ENCODE peak calls at places on chromosomes 12 and 14, in five cellular contexts. Q is pancreas, X is adrenal gland, G is NB4, H is esophagus squamous epithelium. C is an unnamed sample.

GRCh38 chr14:74425525-74426201 is 347 bp downstream of the SYNDIG1L start:
- DNase-seq in Q (peak), H (no peak), X (peak), G (peak), C (peak)

GRCh38 chr12:29066061-29066588 is 83.0 kb upstream of the FAR2 start:
- DNase-seq in X (peak), G (peak), Q (no peak), H (no peak), C (peak)

GRCh38 chr14:98120831-98121464 is 1151.0 kb downstream of the BCL11B start:
- DNase-seq in X (peak), Q (no peak), G (no peak), H (no peak), C (peak)

GRCh38 chr12:104064031-104064841 is at the start of gene HCFC2:
- DNase-seq in X (peak), H (peak), G (peak), Q (peak), C (peak)

GRCh38 chr12:48956279-48957140 is 777 bp downstream of the ARF3 start:
- DNase-seq in G (peak), X (peak), Q (peak), H (no peak), C (peak)

GRCh38 chr14:96903444-96904023 is 106.4 kb downstream of the VRK1 start:
- DNase-seq in Q (no peak), H (no peak), X (no peak), G (no peak), C (no peak)

GRCh38 chr12:19799216-19799615 is 359.9 kb downstream of the AEBP2 start:
- DNase-seq in Q (no peak), H (no peak), G (no peak), X (no peak), C (no peak)

GRCh38 chr12:80643961-80644360 is 63.5 kb upstream of the MYF6 start:
- DNase-seq in G (no peak), X (no peak), Q (no peak), H (no peak), C (no peak)

GRCh38 chr12:103785243-103786031 is 55.6 kb downstream of the NT5DC3 start:
- DNase-seq in Q (no peak), G (no peak), H (no peak), X (peak), C (no peak)

GRCh38 chr12:116490481-116490880 is 68.7 kb upstream of the MAP1LC3B2 start:
- DNase-seq in X (no peak), Q (no peak), G (peak), H (no peak), C (no peak)

GRCh38 chr12:41661141-41661540 is 473.0 kb downstream of the PDZRN4 start:
- DNase-seq in Q (no peak), X (no peak), G (no peak), H (no peak), C (no peak)

GRCh38 chr12:22029991-22030390 is 16.0 kb upstream of the CMAS start:
- DNase-seq in H (no peak), G (no peak), X (peak), Q (no peak), C (no peak)

GRCh38 chr14:58760121-58760520 is 122.4 kb downstream of the DACT1 start:
- DNase-seq in H (no peak), X (no peak), Q (no peak), G (no peak), C (no peak)

GRCh38 chr12:85279449-85280137 is 427 bp upstream of the ALX1 start:
- DNase-seq in Q (no peak), G (no peak), H (no peak), X (no peak), C (no peak)

DNA sequence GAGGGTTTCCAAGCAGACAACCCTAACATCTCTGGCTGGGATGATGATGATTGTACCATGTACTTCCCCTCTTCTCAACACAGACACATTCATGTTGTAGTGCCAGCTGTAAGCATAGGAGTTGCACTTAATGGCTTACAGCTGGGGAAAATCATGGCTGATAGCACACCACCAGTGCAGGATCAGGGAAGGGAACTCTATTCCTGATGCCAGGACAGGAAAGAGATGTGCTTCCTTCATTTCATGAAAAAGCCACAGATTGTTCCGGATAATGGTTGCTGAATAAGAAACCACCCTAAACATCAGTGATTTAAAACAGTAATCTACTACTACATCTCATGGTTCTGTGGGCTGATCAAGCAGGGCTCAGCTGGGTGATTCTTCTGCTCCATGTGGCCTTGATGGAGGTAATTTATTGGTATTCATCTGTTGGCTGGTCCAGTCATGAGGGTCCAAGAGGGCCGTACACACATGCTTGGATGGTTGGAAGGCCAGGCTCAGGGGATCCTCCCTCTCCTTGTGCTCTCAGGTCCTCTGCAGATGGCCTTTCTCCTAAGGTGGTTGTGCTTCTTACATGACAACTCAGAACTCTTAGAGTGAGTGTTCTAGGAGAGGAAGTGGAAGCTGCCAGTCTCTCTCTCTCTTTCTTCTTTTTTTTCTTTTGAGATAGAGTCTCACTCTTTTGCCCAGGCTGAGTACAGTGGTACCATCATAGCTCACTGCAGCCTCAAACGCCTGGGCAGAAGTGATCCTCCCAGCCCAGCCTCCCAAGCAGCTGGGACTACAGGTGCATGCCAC is 16.5 kb downstream of the TRAF3 start:
- DNase-seq in H (no peak), Q (no peak), G (no peak), X (no peak), C (no peak)
- TF ChIP-seq CTCF in H (no peak), Q (no peak), G (no peak), X (no peak), C (no peak)

GRCh38 chr14:24679248-24680085 is 45.5 kb upstream of the GZMB start:
- DNase-seq in X (no peak), G (no peak), H (no peak), Q (no peak), C (no peak)
- TF ChIP-seq CTCF in X (no peak), G (no peak), H (no peak), Q (no peak), C (no peak)

GRCh38 chr12:3700861-3701260 is 52.0 kb downstream of the CRACR2A start:
- DNase-seq in Q (no peak), G (no peak), H (no peak), X (no peak), C (no peak)

GRCh38 chr12:3692616-3693365 is 60.1 kb downstream of the CRACR2A start:
- DNase-seq in X (no peak), Q (no peak), G (no peak), H (no peak), C (no peak)

GRCh38 chr12:3697311-3697870 is 55.5 kb downstream of the CRACR2A start:
- DNase-seq in X (no peak), Q (no peak), G (no peak), H (no peak), C (no peak)

GRCh38 chr12:3694673-3695072 is 58.2 kb downstream of the CRACR2A start:
- DNase-seq in X (no peak), Q (no peak), G (no peak), H (no peak), C (no peak)

DNA sequence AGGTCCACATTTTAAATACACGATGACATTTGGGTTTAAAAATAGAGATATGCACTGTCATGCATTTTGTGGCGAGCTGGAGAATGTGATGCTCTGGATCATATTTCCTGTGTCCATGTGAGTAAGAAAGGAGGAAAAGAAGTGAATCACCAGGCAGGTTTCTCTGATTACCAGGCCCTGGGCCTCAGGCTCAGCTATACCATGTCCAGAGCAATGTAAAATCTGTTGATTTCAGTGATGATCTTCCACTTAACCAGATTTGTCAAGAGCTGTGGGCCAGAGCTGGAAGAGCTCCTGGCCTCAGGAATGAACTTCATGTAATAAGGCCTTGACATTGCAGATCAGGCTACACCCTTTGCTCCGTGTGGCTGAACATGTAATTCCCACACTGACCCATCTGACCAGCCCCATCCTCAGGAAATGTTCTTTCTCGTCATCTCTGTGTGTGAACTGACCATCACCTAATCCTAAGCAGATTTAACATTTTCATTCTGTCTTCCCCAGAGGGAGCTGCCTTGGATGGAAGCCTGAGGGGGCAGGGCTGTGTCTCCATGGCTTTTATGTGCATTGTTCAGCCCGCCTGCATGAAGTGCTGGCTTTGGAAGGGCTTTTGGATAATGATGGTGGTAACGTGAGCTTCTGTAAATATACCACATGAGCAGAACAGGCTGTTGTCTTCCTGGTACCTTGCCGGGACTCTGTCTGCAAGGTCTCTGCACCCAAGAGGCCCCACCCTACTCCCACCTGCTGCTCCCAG is 54.5 kb downstream of the CRACR2A start:
- DNase-seq in X (no peak), Q (no peak), G (no peak), H (no peak), C (no peak)
- TF ChIP-seq CTCF in X (no peak), Q (no peak), G (no peak), H (no peak), C (no peak)

GRCh38 chr12:131713349-131713748 is 2.5 kb downstream of the SFSWAP start:
- DNase-seq in Q (no peak), X (no peak), G (peak), H (no peak), C (no peak)
- TF ChIP-seq CTCF in Q (no peak), X (no peak), G (no peak), H (no peak), C (no peak)

DNA sequence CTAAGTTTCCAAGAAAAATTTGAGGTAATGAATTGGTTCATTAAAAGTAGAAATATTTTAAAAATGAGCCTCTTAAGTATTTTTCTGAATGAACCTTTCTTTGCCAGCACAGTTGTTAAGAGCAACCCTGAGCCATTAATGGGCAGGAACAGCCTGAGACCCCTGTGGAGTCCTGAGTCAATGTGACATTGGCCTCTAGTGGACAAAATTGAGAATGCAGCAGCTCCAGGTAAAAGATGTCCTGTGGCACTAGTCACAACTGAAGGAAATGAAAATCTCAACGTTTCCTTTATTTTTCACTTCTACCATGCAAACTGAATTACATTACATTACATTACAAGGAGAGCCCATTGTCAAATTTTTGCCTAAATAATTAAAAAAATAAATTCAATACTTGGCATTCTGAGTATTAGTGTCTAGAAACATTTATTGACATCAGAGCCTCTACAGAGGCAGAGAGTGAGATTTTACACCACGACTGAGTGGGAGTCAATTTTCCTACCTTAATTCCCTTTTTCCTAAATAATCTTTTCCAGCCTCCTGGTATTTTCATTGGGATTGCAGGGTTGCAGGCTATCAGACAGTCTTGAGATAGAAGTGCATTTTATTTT is 135.7 kb downstream of the PPM1H start:
- DNase-seq in G (peak), H (no peak), Q (peak), X (peak), C (peak)
- TF ChIP-seq CTCF in G (peak), H (peak), Q (peak), X (peak), C (peak)

GRCh38 chr12:56333679-56334489 is at the start of gene PAN2:
- DNase-seq in Q (peak), H (peak), G (peak), X (peak), C (peak)
- TF ChIP-seq CTCF in Q (peak), H (peak), G (peak), X (peak), C (peak)

GRCh38 chr12:52670506-52670905 is 9.7 kb downstream of the KRT1 start:
- DNase-seq in G (no peak), X (no peak), H (no peak), Q (no peak), C (no peak)

GRCh38 chr12:52667931-52668330 is 12.3 kb downstream of the KRT1 start:
- DNase-seq in H (no peak), X (no peak), G (no peak), Q (no peak), C (no peak)

GRCh38 chr12:52670961-52671360 is 9.2 kb downstream of the KRT1 start:
- DNase-seq in G (no peak), X (no peak), Q (no peak), H (no peak), C (no peak)

GRCh38 chr12:52669426-52669825 is 10.8 kb downstream of the KRT1 start:
- DNase-seq in G (no peak), Q (no peak), X (no peak), H (no peak), C (no peak)

GRCh38 chr12:52667509-52667908 is 12.7 kb downstream of the KRT1 start:
- DNase-seq in G (no peak), Q (no peak), X (no peak), H (no peak), C (no peak)
- TF ChIP-seq CTCF in G (no peak), Q (no peak), X (no peak), H (peak), C (peak)

DNA sequence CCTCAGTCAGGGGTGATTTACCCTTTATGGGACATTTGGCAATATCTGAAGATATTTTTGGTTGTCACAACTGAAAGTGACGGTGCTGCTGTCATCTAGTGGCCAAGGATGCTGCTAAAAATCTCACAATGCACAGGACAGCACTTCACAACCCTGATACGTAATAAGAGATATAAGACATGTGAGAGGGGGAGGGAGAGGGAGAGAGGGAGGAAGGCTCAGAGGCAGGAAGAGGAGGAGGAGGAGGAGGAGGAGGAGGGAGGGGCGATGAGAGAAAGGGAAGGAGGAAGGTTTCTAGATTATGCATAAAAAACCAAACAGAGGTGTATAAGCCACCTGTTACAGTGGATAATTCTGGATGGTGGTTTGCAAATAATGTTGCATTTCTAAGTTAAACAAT is 14.3 kb downstream of the MYL2 start:
- DNase-seq in Q (no peak), H (no peak), G (peak), X (no peak), C (peak)
- TF ChIP-seq CTCF in Q (no peak), H (no peak), G (peak), X (no peak), C (peak)

GRCh38 chr12:10607885-10608458 is 5.4 kb downstream of the MAGOHB start:
- DNase-seq in G (peak), Q (no peak), H (no peak), X (no peak), C (no peak)
- TF ChIP-seq CTCF in G (peak), Q (no peak), H (no peak), X (no peak), C (no peak)